ENCODE peak calls at places on chromosomes 7 and 10, in four cellular contexts. J is OCI-LY7, L is tibial artery, C is testis. P is an unnamed sample. For H3K9me3 and H3K36me3, the result is how much of the 10 kb centered on the place peaks cover.

GRCh38 chr10:71763352-71764127 is 9.8 kb downstream of the VSIR start:
- DNase-seq in L (no peak), C (no peak), J (no peak), P (no peak)

GRCh38 chr7:150339369-150339768 is 2.1 kb downstream of the RARRES2 start:
- DNase-seq in L (no peak), C (no peak), J (no peak), P (no peak)

GRCh38 chr10:52778511-52779392 is 6.2 kb upstream of the MBL2 start:
- DNase-seq in J (peak), L (peak), C (peak), P (no peak)

GRCh38 chr10:70479161-70479531 is 579 bp downstream of the PALD1 start:
- DNase-seq in C (no peak), J (peak), L (no peak), P (peak)

GRCh38 chr10:28561531-28561930 is 28.6 kb downstream of the WAC start:
- DNase-seq in J (no peak), C (no peak), L (no peak), P (no peak)

GRCh38 chr10:5583525-5584175 is 58.9 kb downstream of the CALML3 start:
- DNase-seq in C (no peak), L (peak), J (peak), P (no peak)

GRCh38 chr7:29413511-29414178 is 150.0 kb upstream of the PRR15 start:
- DNase-seq in J (no peak), L (no peak), C (peak), P (no peak)

GRCh38 chr7:22589641-22590141 is 89.7 kb upstream of the STEAP1B start:
- DNase-seq in C (peak), J (no peak), L (peak), P (peak)

GRCh38 chr7:55189878-55190436 is 171.1 kb downstream of the EGFR start:
- DNase-seq in J (no peak), L (no peak), C (peak), P (no peak)

GRCh38 chr7:38451840-38452239 is 178.4 kb upstream of the TARP start:
- DNase-seq in C (no peak), L (no peak), J (no peak), P (no peak)

GRCh38 chr7:158828343-158829020 is 827 bp downstream of the ESYT2 start:
- DNase-seq in L (peak), C (peak), J (peak), P (peak)

GRCh38 chr7:97026705-97027426 is 2.2 kb upstream of the DLX5 start:
- DNase-seq in C (no peak), J (no peak), L (no peak), P (no peak)

GRCh38 chr10:84946984-84947383 is 618.6 kb downstream of the CCSER2 start:
- DNase-seq in J (no peak), C (no peak), L (no peak), P (no peak)

GRCh38 chr7:23333671-23334246 is 34.6 kb downstream of the MALSU1 start:
- DNase-seq in L (no peak), C (no peak), J (no peak), P (peak)

GRCh38 chr7:120056227-120056626 is 216.7 kb upstream of the KCND2 start:
- DNase-seq in C (no peak), L (no peak), J (no peak), P (no peak)

GRCh38 chr10:129942936-129943724 is 20.9 kb downstream of the EBF3 start:
- DNase-seq in L (peak), C (no peak), J (no peak), P (peak)

GRCh38 chr7:45240187-45240776 is 82.7 kb downstream of the RAMP3 start:
- DNase-seq in J (no peak), C (no peak), L (no peak), P (no peak)

GRCh38 chr10:3848768-3849643 is 64.0 kb upstream of the KLF6 start:
- DNase-seq in J (no peak), C (no peak), L (no peak), P (peak)

GRCh38 chr10:64306888-64307287 is 785.7 kb downstream of the REEP3 start:
- DNase-seq in L (no peak), C (no peak), J (no peak), P (no peak)

GRCh38 chr10:451021-451471 is 238.4 kb downstream of the DIP2C start:
- DNase-seq in C (no peak), J (peak), L (no peak), P (no peak)

GRCh38 chr7:30468041-30468440 is 10.5 kb downstream of the NOD1 start:
- DNase-seq in C (no peak), J (peak), L (no peak), P (no peak)

GRCh38 chr7:129923709-129924108 is 29.1 kb downstream of the UBE2H start:
- DNase-seq in L (no peak), J (no peak), C (no peak), P (peak)

GRCh38 chr10:75632750-75633462 is 201.5 kb downstream of the LRMDA start:
- DNase-seq in J (no peak), L (no peak), C (no peak), P (no peak)

GRCh38 chr10:52316500-52316899 is 2.4 kb downstream of the DKK1 start:
- DNase-seq in J (no peak), C (no peak), L (no peak), P (no peak)

GRCh38 chr7:45923818-45924217 is 2.7 kb upstream of the IGFBP3 start:
- DNase-seq in J (no peak), C (no peak), L (no peak), P (no peak)

GRCh38 chr7:16891874-16892620 is 10.3 kb upstream of the AGR3 start:
- DNase-seq in C (no peak), J (no peak), L (no peak), P (no peak)

GRCh38 chr10:19226025-19226424 is 177.4 kb downstream of the MALRD1 start:
- DNase-seq in J (no peak), C (no peak), L (no peak), P (no peak)

GRCh38 chr10:59779656-59780521 is 26.6 kb upstream of the MRLN start:
- DNase-seq in J (no peak), C (no peak), L (no peak), P (peak)

GRCh38 chr7:101156277-101156676 is 2.0 kb downstream of the AP1S1 start:
- DNase-seq in L (no peak), J (no peak), C (no peak), P (no peak)

GRCh38 chr7:23115991-23116390 is 10.4 kb downstream of the KLHL7 start:
- DNase-seq in J (no peak), C (peak), L (no peak), P (no peak)

GRCh38 chr7:50307368-50308012 is 3.0 kb downstream of the IKZF1 start:
- DNase-seq in L (no peak), J (peak), C (no peak), P (no peak)

GRCh38 chr7:50304911-50305621 is 550 bp downstream of the IKZF1 start:
- DNase-seq in C (no peak), J (peak), L (no peak), P (no peak)

GRCh38 chr7:50306491-50307367 is 2.2 kb downstream of the IKZF1 start:
- DNase-seq in C (no peak), L (no peak), J (peak), P (no peak)

GRCh38 chr7:50304158-50304910 is at the start of gene IKZF1:
- DNase-seq in L (peak), C (peak), J (peak), P (peak)

DNA sequence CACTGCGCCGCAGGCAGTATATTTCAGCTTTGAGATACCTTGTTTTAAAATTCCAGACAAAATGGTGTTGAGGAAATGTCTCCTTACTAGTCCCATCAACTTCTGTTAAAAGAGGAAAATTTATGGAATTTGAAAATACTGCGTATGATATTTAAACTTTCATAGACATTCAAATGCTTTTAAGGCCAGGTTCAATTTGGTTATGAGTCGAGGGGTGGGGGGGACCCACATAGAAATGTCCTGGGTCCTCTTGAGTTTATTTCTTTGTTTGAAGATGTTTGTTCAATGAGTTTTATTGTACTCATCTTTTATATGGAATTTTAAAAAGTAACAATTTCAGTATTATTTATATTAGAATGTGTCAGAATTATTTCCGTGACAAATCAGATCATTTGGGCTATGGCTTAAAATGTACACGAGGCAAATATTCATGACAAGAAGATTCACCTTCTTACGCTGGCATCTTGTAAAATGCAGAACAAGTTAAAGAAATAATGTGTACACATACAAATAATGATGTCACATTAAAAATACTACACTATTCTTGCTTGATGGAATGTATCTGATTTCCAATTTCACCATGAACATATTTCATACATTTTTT is 1.3 kb downstream of the IKZF1 start:
- DNase-seq in J (no peak), L (no peak), C (no peak), P (no peak)
- H3K4me3 ChIP-seq in J (peak), L (peak), C (peak), P (no peak)

DNA sequence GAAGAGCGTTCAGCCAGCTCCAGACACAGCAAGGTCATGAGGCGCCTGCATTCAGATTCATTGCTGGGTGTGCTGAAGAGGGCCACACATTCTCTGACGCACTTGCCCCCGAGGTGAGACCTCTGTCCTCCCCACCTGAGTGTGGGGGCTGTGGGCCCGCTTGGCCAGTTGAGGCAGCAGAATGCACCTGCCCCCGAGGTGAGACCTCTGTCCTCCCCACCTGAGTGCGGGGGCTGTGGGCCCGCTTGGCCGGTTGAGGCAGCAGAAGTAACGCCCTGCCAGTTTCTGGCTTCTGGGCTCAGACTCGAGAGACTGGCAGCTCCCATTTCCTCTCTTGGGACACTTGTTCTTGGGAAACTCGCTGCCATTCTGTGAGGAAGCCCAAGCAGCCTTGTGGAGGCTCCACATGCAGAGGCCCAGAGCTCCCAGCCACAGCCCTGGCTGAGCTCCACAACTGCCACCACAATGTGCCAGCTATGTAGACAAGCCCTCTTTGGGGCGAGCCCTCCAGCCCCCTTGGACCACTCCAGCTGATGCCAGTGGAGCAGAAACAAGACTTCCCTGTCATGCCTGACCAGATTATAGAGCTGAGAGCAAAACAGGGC is 434.0 kb downstream of the DNAJB6 start:
- DNase-seq in L (no peak), J (no peak), C (no peak), P (no peak)
- H3K9me3 ChIP-seq in L (under half), J (under half), C (under half), P (under half)

GRCh38 chr7:98225913-98226614 is 14.8 kb downstream of the BHLHA15 start:
- DNase-seq in C (no peak), L (no peak), J (no peak), P (no peak)
- H3K36me3 ChIP-seq in C (under half), L (half or more), J (under half), P (under half)

GRCh38 chr7:139105037-139105382 is 4.5 kb downstream of the ZC3HAV1 start:
- DNase-seq in C (no peak), J (peak), L (no peak), P (no peak)
- H3K4me3 ChIP-seq in C (no peak), J (peak), L (no peak), P (peak)

DNA sequence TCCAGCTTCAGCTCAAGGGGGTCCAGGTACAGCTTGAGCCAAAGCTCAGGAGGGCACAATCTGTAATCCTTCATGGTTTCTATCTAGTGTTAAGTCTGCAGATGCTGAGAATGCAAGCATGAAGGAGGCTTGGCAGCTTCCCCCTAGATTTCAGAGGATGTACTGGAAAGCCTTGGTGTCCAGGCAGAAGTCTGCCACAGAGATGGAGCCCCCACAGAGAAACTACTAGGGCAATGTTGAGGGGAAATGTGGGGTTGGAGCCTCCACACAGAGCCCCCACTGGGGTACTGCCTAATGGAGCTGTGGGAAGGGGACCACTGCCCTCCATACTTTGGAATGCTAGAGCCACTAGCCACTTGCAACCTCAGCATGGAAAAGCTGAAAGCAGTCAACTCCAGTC is 11.4 kb downstream of the ZNF25 start:
- DNase-seq in L (no peak), C (no peak), J (peak), P (no peak)
- H3K9me3 ChIP-seq in L (under half), C (under half), J (under half), P (under half)

DNA sequence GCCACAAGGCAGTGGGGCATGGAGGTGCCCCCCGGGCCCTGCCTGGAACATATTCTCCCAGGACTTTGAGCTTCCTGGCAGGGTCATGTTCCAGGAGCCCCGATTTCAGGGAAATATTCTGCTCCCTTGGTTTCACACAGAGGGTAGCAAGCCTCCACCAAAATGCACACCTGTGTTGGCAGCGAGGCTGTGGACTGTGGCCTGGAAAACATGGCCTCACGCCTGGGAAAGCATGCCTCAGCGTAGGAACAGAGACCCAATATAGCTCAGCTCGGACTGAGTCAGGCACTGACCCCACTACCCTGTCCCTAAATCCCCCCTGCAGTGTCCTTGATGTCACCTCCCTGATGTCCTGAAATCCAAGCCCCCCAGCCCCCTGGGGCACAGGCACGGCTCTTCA is 92.0 kb downstream of the KCNMA1 start:
- DNase-seq in C (no peak), L (no peak), J (no peak), P (no peak)
- H3K36me3 ChIP-seq in C (under half), L (under half), J (under half), P (under half)

DNA sequence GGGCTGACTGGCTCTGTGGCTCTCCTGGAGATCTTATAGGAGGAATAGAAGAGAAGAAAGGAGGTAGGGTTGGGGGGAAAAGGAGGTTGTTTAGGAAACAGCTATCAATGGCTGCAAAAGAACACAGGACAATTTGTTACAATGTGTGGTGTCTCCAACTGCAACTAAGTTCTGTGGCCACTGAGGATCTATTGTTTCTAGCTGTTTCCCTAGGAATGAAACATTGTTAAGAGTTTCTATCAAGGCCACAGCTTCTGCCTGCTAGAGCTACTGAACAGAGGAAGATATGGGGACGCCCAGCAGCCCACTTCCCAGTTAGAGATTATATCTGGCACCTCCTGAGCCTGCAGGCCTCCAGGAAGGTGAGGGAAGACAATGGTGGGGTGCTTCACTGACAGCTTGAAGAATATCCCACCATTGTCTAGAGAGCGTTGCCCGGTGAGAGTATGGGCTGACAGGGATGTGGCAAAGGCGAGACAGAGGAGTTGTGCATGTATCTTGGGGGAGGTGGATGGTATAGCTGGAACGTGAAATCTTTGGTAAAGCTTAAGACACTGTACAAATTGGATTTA is 4.0 kb downstream of the SCD start:
- DNase-seq in C (peak), L (no peak), J (no peak), P (no peak)
- H3K4me3 ChIP-seq in C (no peak), L (no peak), J (peak), P (no peak)

P was measured in MG63.